ENCODE peak calls at places on chromosomes 11 and 22, in eight cellular contexts. One of them, this sample, is unnamed.

GRCh38 chr11:45087761-45088160 is 58.7 kb upstream of the PRDM11 start:
- DNase-seq in lung microvascular endothelial cell: no peak
- DNase-seq in kidney epithelial cell: no peak
- DNase-seq in stimulated activated CD4-positive, alpha-beta T cell treated with anti-CD3 and anti-CD28 coated beads, Interleukin-15, amount 100 ng/mL, for 48 hours: no peak
- DNase-seq in naive thymus-derived CD8-positive, alpha-beta T cell: no peak
- DNase-seq in frontal cortex: no peak
- DNase-seq in uterus: no peak
- DNase-seq in stomach: no peak
- DNase-seq in this sample: no peak

GRCh38 chr11:25983280-25983679 is 348.6 kb upstream of the ANO3 start:
- DNase-seq in stimulated activated CD4-positive, alpha-beta T cell treated with anti-CD3 and anti-CD28 coated beads, Interleukin-15, amount 100 ng/mL, for 48 hours: no peak
- DNase-seq in naive thymus-derived CD8-positive, alpha-beta T cell: no peak
- DNase-seq in stomach: no peak
- DNase-seq in lung microvascular endothelial cell: no peak
- DNase-seq in kidney epithelial cell: no peak
- DNase-seq in frontal cortex: no peak
- DNase-seq in uterus: no peak
- DNase-seq in this sample: no peak

GRCh38 chr11:78212586-78213371 is 24.1 kb downstream of the USP35 start:
- DNase-seq in kidney epithelial cell: no peak
- DNase-seq in lung microvascular endothelial cell: no peak
- DNase-seq in stomach: no peak
- DNase-seq in stimulated activated CD4-positive, alpha-beta T cell treated with anti-CD3 and anti-CD28 coated beads, Interleukin-15, amount 100 ng/mL, for 48 hours: no peak
- DNase-seq in uterus: no peak
- DNase-seq in naive thymus-derived CD8-positive, alpha-beta T cell: no peak
- DNase-seq in frontal cortex: peak; percentile 48
- DNase-seq in this sample: no peak

GRCh38 chr11:95516786-95517185 is 272.8 kb downstream of the FAM76B start:
- DNase-seq in uterus: no peak
- DNase-seq in lung microvascular endothelial cell: no peak
- DNase-seq in stomach: no peak
- DNase-seq in stimulated activated CD4-positive, alpha-beta T cell treated with anti-CD3 and anti-CD28 coated beads, Interleukin-15, amount 100 ng/mL, for 48 hours: no peak
- DNase-seq in naive thymus-derived CD8-positive, alpha-beta T cell: no peak
- DNase-seq in frontal cortex: no peak
- DNase-seq in kidney epithelial cell: no peak
- DNase-seq in this sample: no peak

GRCh38 chr11:61195016-61195695 is 8.2 kb upstream of the PGA3 start:
- DNase-seq in frontal cortex: no peak
- DNase-seq in kidney epithelial cell: peak; percentile 12
- DNase-seq in uterus: no peak
- DNase-seq in stomach: peak; percentile 94
- DNase-seq in lung microvascular endothelial cell: no peak
- DNase-seq in stimulated activated CD4-positive, alpha-beta T cell treated with anti-CD3 and anti-CD28 coated beads, Interleukin-15, amount 100 ng/mL, for 48 hours: no peak
- DNase-seq in naive thymus-derived CD8-positive, alpha-beta T cell: no peak
- DNase-seq in this sample: no peak

GRCh38 chr22:44129614-44129976 is 51.1 kb upstream of the PARVG start:
- DNase-seq in lung microvascular endothelial cell: peak; percentile 76
- DNase-seq in stimulated activated CD4-positive, alpha-beta T cell treated with anti-CD3 and anti-CD28 coated beads, Interleukin-15, amount 100 ng/mL, for 48 hours: no peak
- DNase-seq in stomach: no peak
- DNase-seq in frontal cortex: peak; percentile 59
- DNase-seq in kidney epithelial cell: peak; percentile 19
- DNase-seq in uterus: no peak
- DNase-seq in naive thymus-derived CD8-positive, alpha-beta T cell: no peak
- DNase-seq in this sample: peak; percentile 80

GRCh38 chr11:24234822-24235508 is 261.9 kb upstream of the LUZP2 start:
- DNase-seq in lung microvascular endothelial cell: peak; percentile 1
- DNase-seq in kidney epithelial cell: no peak
- DNase-seq in stomach: peak; percentile 66
- DNase-seq in stimulated activated CD4-positive, alpha-beta T cell treated with anti-CD3 and anti-CD28 coated beads, Interleukin-15, amount 100 ng/mL, for 48 hours: no peak
- DNase-seq in frontal cortex: no peak
- DNase-seq in uterus: no peak
- DNase-seq in naive thymus-derived CD8-positive, alpha-beta T cell: no peak
- DNase-seq in this sample: no peak

GRCh38 chr22:46672731-46673130 is 52.5 kb downstream of the GRAMD4 start:
- DNase-seq in lung microvascular endothelial cell: no peak
- DNase-seq in stimulated activated CD4-positive, alpha-beta T cell treated with anti-CD3 and anti-CD28 coated beads, Interleukin-15, amount 100 ng/mL, for 48 hours: no peak
- DNase-seq in kidney epithelial cell: no peak
- DNase-seq in frontal cortex: no peak
- DNase-seq in uterus: no peak
- DNase-seq in naive thymus-derived CD8-positive, alpha-beta T cell: no peak
- DNase-seq in stomach: no peak
- DNase-seq in this sample: no peak

GRCh38 chr11:75485742-75486141 is 40.0 kb downstream of the GDPD5 start:
- DNase-seq in uterus: no peak
- DNase-seq in kidney epithelial cell: no peak
- DNase-seq in frontal cortex: no peak
- DNase-seq in stomach: no peak
- DNase-seq in stimulated activated CD4-positive, alpha-beta T cell treated with anti-CD3 and anti-CD28 coated beads, Interleukin-15, amount 100 ng/mL, for 48 hours: no peak
- DNase-seq in lung microvascular endothelial cell: no peak
- DNase-seq in naive thymus-derived CD8-positive, alpha-beta T cell: no peak
- DNase-seq in this sample: peak; percentile 61

GRCh38 chr11:106344392-106344791 is 266.9 kb downstream of the AASDHPPT start:
- DNase-seq in frontal cortex: no peak
- DNase-seq in lung microvascular endothelial cell: no peak
- DNase-seq in stomach: no peak
- DNase-seq in naive thymus-derived CD8-positive, alpha-beta T cell: no peak
- DNase-seq in uterus: no peak
- DNase-seq in stimulated activated CD4-positive, alpha-beta T cell treated with anti-CD3 and anti-CD28 coated beads, Interleukin-15, amount 100 ng/mL, for 48 hours: no peak
- DNase-seq in kidney epithelial cell: no peak
- DNase-seq in this sample: no peak

GRCh38 chr22:20940178-20940790 is 23.1 kb downstream of the CRKL start:
- DNase-seq in frontal cortex: no peak
- DNase-seq in lung microvascular endothelial cell: no peak
- DNase-seq in stimulated activated CD4-positive, alpha-beta T cell treated with anti-CD3 and anti-CD28 coated beads, Interleukin-15, amount 100 ng/mL, for 48 hours: no peak
- DNase-seq in naive thymus-derived CD8-positive, alpha-beta T cell: no peak
- DNase-seq in uterus: no peak
- DNase-seq in stomach: no peak
- DNase-seq in kidney epithelial cell: no peak
- DNase-seq in this sample: no peak

GRCh38 chr22:41893591-41894375 is 21.1 kb downstream of the SHISA8 start:
- DNase-seq in stomach: no peak
- DNase-seq in kidney epithelial cell: no peak
- DNase-seq in lung microvascular endothelial cell: no peak
- DNase-seq in stimulated activated CD4-positive, alpha-beta T cell treated with anti-CD3 and anti-CD28 coated beads, Interleukin-15, amount 100 ng/mL, for 48 hours: no peak
- DNase-seq in frontal cortex: no peak
- DNase-seq in uterus: no peak
- DNase-seq in naive thymus-derived CD8-positive, alpha-beta T cell: no peak
- DNase-seq in this sample: peak; percentile 61

GRCh38 chr22:24333301-24333700 is 62.7 kb downstream of the SPECC1L start:
- DNase-seq in stimulated activated CD4-positive, alpha-beta T cell treated with anti-CD3 and anti-CD28 coated beads, Interleukin-15, amount 100 ng/mL, for 48 hours: no peak
- DNase-seq in kidney epithelial cell: no peak
- DNase-seq in stomach: no peak
- DNase-seq in lung microvascular endothelial cell: peak; percentile 51
- DNase-seq in uterus: no peak
- DNase-seq in naive thymus-derived CD8-positive, alpha-beta T cell: no peak
- DNase-seq in frontal cortex: no peak
- DNase-seq in this sample: peak; percentile 55

GRCh38 chr11:1402776-1403620 is 13.3 kb downstream of the BRSK2 start:
- DNase-seq in kidney epithelial cell: no peak
- DNase-seq in naive thymus-derived CD8-positive, alpha-beta T cell: no peak
- DNase-seq in frontal cortex: no peak
- DNase-seq in stomach: no peak
- DNase-seq in uterus: no peak
- DNase-seq in lung microvascular endothelial cell: no peak
- DNase-seq in stimulated activated CD4-positive, alpha-beta T cell treated with anti-CD3 and anti-CD28 coated beads, Interleukin-15, amount 100 ng/mL, for 48 hours: no peak
- DNase-seq in this sample: no peak

GRCh38 chr11:12238420-12238819 is 128.0 kb downstream of the MICAL2 start:
- DNase-seq in naive thymus-derived CD8-positive, alpha-beta T cell: no peak
- DNase-seq in uterus: no peak
- DNase-seq in lung microvascular endothelial cell: no peak
- DNase-seq in kidney epithelial cell: no peak
- DNase-seq in stomach: no peak
- DNase-seq in stimulated activated CD4-positive, alpha-beta T cell treated with anti-CD3 and anti-CD28 coated beads, Interleukin-15, amount 100 ng/mL, for 48 hours: no peak
- DNase-seq in frontal cortex: no peak
- DNase-seq in this sample: no peak

GRCh38 chr22:19643448-19644313 is 70.6 kb upstream of the SEPTIN5 start:
- DNase-seq in uterus: no peak
- DNase-seq in frontal cortex: no peak
- DNase-seq in lung microvascular endothelial cell: no peak
- DNase-seq in stomach: no peak
- DNase-seq in naive thymus-derived CD8-positive, alpha-beta T cell: no peak
- DNase-seq in kidney epithelial cell: no peak
- DNase-seq in stimulated activated CD4-positive, alpha-beta T cell treated with anti-CD3 and anti-CD28 coated beads, Interleukin-15, amount 100 ng/mL, for 48 hours: no peak
- DNase-seq in this sample: no peak

GRCh38 chr11:78300108-78300507 is 111.4 kb downstream of the USP35 start:
- DNase-seq in lung microvascular endothelial cell: no peak
- DNase-seq in naive thymus-derived CD8-positive, alpha-beta T cell: no peak
- DNase-seq in stimulated activated CD4-positive, alpha-beta T cell treated with anti-CD3 and anti-CD28 coated beads, Interleukin-15, amount 100 ng/mL, for 48 hours: no peak
- DNase-seq in stomach: no peak
- DNase-seq in kidney epithelial cell: no peak
- DNase-seq in frontal cortex: no peak
- DNase-seq in uterus: no peak
- DNase-seq in this sample: no peak

GRCh38 chr11:11334607-11335006 is 18.4 kb downstream of the CSNK2A3 start:
- DNase-seq in kidney epithelial cell: no peak
- DNase-seq in naive thymus-derived CD8-positive, alpha-beta T cell: no peak
- DNase-seq in uterus: no peak
- DNase-seq in lung microvascular endothelial cell: no peak
- DNase-seq in stimulated activated CD4-positive, alpha-beta T cell treated with anti-CD3 and anti-CD28 coated beads, Interleukin-15, amount 100 ng/mL, for 48 hours: no peak
- DNase-seq in frontal cortex: no peak
- DNase-seq in stomach: no peak
- DNase-seq in this sample: no peak

GRCh38 chr11:74090701-74091100 is 80.1 kb downstream of the C2CD3 start:
- DNase-seq in lung microvascular endothelial cell: peak; percentile 10
- DNase-seq in frontal cortex: no peak
- DNase-seq in stimulated activated CD4-positive, alpha-beta T cell treated with anti-CD3 and anti-CD28 coated beads, Interleukin-15, amount 100 ng/mL, for 48 hours: no peak
- DNase-seq in uterus: no peak
- DNase-seq in kidney epithelial cell: no peak
- DNase-seq in naive thymus-derived CD8-positive, alpha-beta T cell: no peak
- DNase-seq in stomach: no peak
- DNase-seq in this sample: no peak

GRCh38 chr11:121004196-121004840 is 19.6 kb upstream of the TBCEL start:
- DNase-seq in stomach: no peak
- DNase-seq in kidney epithelial cell: no peak
- DNase-seq in lung microvascular endothelial cell: no peak
- DNase-seq in frontal cortex: no peak
- DNase-seq in naive thymus-derived CD8-positive, alpha-beta T cell: no peak
- DNase-seq in uterus: no peak
- DNase-seq in stimulated activated CD4-positive, alpha-beta T cell treated with anti-CD3 and anti-CD28 coated beads, Interleukin-15, amount 100 ng/mL, for 48 hours: no peak
- DNase-seq in this sample: no peak

GRCh38 chr11:72825661-72826060 is 11.4 kb downstream of the ATG16L2 start:
- DNase-seq in lung microvascular endothelial cell: no peak
- DNase-seq in frontal cortex: no peak
- DNase-seq in stimulated activated CD4-positive, alpha-beta T cell treated with anti-CD3 and anti-CD28 coated beads, Interleukin-15, amount 100 ng/mL, for 48 hours: no peak
- DNase-seq in uterus: no peak
- DNase-seq in kidney epithelial cell: no peak
- DNase-seq in naive thymus-derived CD8-positive, alpha-beta T cell: no peak
- DNase-seq in stomach: no peak
- DNase-seq in this sample: no peak

GRCh38 chr22:49418341-49418894 is 409.3 kb downstream of the BRD1 start:
- DNase-seq in frontal cortex: no peak
- DNase-seq in stimulated activated CD4-positive, alpha-beta T cell treated with anti-CD3 and anti-CD28 coated beads, Interleukin-15, amount 100 ng/mL, for 48 hours: no peak
- DNase-seq in naive thymus-derived CD8-positive, alpha-beta T cell: no peak
- DNase-seq in uterus: no peak
- DNase-seq in kidney epithelial cell: no peak
- DNase-seq in stomach: no peak
- DNase-seq in lung microvascular endothelial cell: no peak
- DNase-seq in this sample: peak; percentile 21

GRCh38 chr11:44565746-44566558 is 489 bp downstream of the CD82 start:
- DNase-seq in stimulated activated CD4-positive, alpha-beta T cell treated with anti-CD3 and anti-CD28 coated beads, Interleukin-15, amount 100 ng/mL, for 48 hours: no peak
- DNase-seq in lung microvascular endothelial cell: no peak
- DNase-seq in kidney epithelial cell: no peak
- DNase-seq in stomach: no peak
- DNase-seq in uterus: no peak
- DNase-seq in naive thymus-derived CD8-positive, alpha-beta T cell: no peak
- DNase-seq in frontal cortex: no peak
- DNase-seq in this sample: no peak

GRCh38 chr11:130043575-130043974 is 26.1 kb upstream of the APLP2 start:
- DNase-seq in kidney epithelial cell: no peak
- DNase-seq in stomach: no peak
- DNase-seq in uterus: no peak
- DNase-seq in naive thymus-derived CD8-positive, alpha-beta T cell: no peak
- DNase-seq in frontal cortex: no peak
- DNase-seq in stimulated activated CD4-positive, alpha-beta T cell treated with anti-CD3 and anti-CD28 coated beads, Interleukin-15, amount 100 ng/mL, for 48 hours: no peak
- DNase-seq in lung microvascular endothelial cell: no peak
- DNase-seq in this sample: no peak

GRCh38 chr22:43066844-43067385 is 22.3 kb downstream of the TTLL1 start:
- DNase-seq in stomach: no peak
- DNase-seq in uterus: no peak
- DNase-seq in kidney epithelial cell: peak; percentile 67
- DNase-seq in naive thymus-derived CD8-positive, alpha-beta T cell: no peak
- DNase-seq in frontal cortex: no peak
- DNase-seq in stimulated activated CD4-positive, alpha-beta T cell treated with anti-CD3 and anti-CD28 coated beads, Interleukin-15, amount 100 ng/mL, for 48 hours: no peak
- DNase-seq in lung microvascular endothelial cell: peak; percentile 74
- DNase-seq in this sample: peak; percentile 82

GRCh38 chr11:46446343-46446751 is 54.8 kb upstream of the CHRM4 start:
- DNase-seq in kidney epithelial cell: no peak
- DNase-seq in frontal cortex: no peak
- DNase-seq in stimulated activated CD4-positive, alpha-beta T cell treated with anti-CD3 and anti-CD28 coated beads, Interleukin-15, amount 100 ng/mL, for 48 hours: no peak
- DNase-seq in stomach: no peak
- DNase-seq in uterus: no peak
- DNase-seq in lung microvascular endothelial cell: no peak
- DNase-seq in naive thymus-derived CD8-positive, alpha-beta T cell: no peak
- DNase-seq in this sample: peak; percentile 14

GRCh38 chr11:36213050-36213840 is 76.0 kb downstream of the COMMD9 start:
- DNase-seq in stomach: no peak
- DNase-seq in frontal cortex: peak; percentile 55
- DNase-seq in kidney epithelial cell: no peak
- DNase-seq in lung microvascular endothelial cell: no peak
- DNase-seq in uterus: no peak
- DNase-seq in naive thymus-derived CD8-positive, alpha-beta T cell: no peak
- DNase-seq in stimulated activated CD4-positive, alpha-beta T cell treated with anti-CD3 and anti-CD28 coated beads, Interleukin-15, amount 100 ng/mL, for 48 hours: no peak
- DNase-seq in this sample: no peak

GRCh38 chr11:79472736-79473536 is 32.1 kb upstream of the TENM4 start:
- DNase-seq in lung microvascular endothelial cell: no peak
- DNase-seq in kidney epithelial cell: no peak
- DNase-seq in naive thymus-derived CD8-positive, alpha-beta T cell: no peak
- DNase-seq in frontal cortex: no peak
- DNase-seq in uterus: no peak
- DNase-seq in stimulated activated CD4-positive, alpha-beta T cell treated with anti-CD3 and anti-CD28 coated beads, Interleukin-15, amount 100 ng/mL, for 48 hours: no peak
- DNase-seq in stomach: no peak
- DNase-seq in this sample: no peak

GRCh38 chr11:40544162-40544561 is 915.3 kb downstream of the LRRC4C start:
- DNase-seq in uterus: no peak
- DNase-seq in naive thymus-derived CD8-positive, alpha-beta T cell: no peak
- DNase-seq in frontal cortex: no peak
- DNase-seq in lung microvascular endothelial cell: no peak
- DNase-seq in stimulated activated CD4-positive, alpha-beta T cell treated with anti-CD3 and anti-CD28 coated beads, Interleukin-15, amount 100 ng/mL, for 48 hours: no peak
- DNase-seq in kidney epithelial cell: no peak
- DNase-seq in stomach: no peak
- DNase-seq in this sample: no peak

GRCh38 chr11:27443746-27444465 is 28.7 kb downstream of the LGR4 start:
- DNase-seq in stomach: no peak
- DNase-seq in uterus: no peak
- DNase-seq in stimulated activated CD4-positive, alpha-beta T cell treated with anti-CD3 and anti-CD28 coated beads, Interleukin-15, amount 100 ng/mL, for 48 hours: no peak
- DNase-seq in kidney epithelial cell: no peak
- DNase-seq in frontal cortex: peak; percentile 24
- DNase-seq in lung microvascular endothelial cell: no peak
- DNase-seq in naive thymus-derived CD8-positive, alpha-beta T cell: no peak
- DNase-seq in this sample: no peak